ENCODE peak calls at places on chromosomes 7 and 10, in six cellular contexts. One of them, this sample, is unnamed. For H3K36me3 and H3K4me1, the result is how much of the 10 kb centered on the place peaks cover.

GRCh38 chr7:137772748-137773147 is 74.0 kb downstream of the DGKI start:
- DNase-seq in Peyer's patch: no peak
- DNase-seq in heart left ventricle: no peak
- DNase-seq in ovary: no peak
- DNase-seq in thyroid gland: no peak
- DNase-seq in H1: no peak
- DNase-seq in this sample: no peak

GRCh38 chr10:102154466-102155116 is 2.4 kb downstream of the NOLC1 start:
- DNase-seq in thyroid gland: no peak
- DNase-seq in H1: no peak
- DNase-seq in heart left ventricle: no peak
- DNase-seq in ovary: no peak
- DNase-seq in Peyer's patch: no peak
- DNase-seq in this sample: no peak

GRCh38 chr10:17993361-17993760 is 41.6 kb downstream of the SLC39A12 start:
- DNase-seq in heart left ventricle: no peak
- DNase-seq in Peyer's patch: no peak
- DNase-seq in thyroid gland: no peak
- DNase-seq in ovary: no peak
- DNase-seq in H1: no peak
- DNase-seq in this sample: no peak

GRCh38 chr10:85610381-85611092 is 756.1 kb downstream of the GRID1 start:
- DNase-seq in H1: peak
- DNase-seq in Peyer's patch: no peak
- DNase-seq in ovary: no peak
- DNase-seq in heart left ventricle: no peak
- DNase-seq in thyroid gland: no peak
- DNase-seq in this sample: no peak

GRCh38 chr10:28594401-28594800 is 61.5 kb downstream of the WAC start:
- DNase-seq in heart left ventricle: no peak
- DNase-seq in H1: no peak
- DNase-seq in Peyer's patch: no peak
- DNase-seq in ovary: no peak
- DNase-seq in thyroid gland: no peak
- DNase-seq in this sample: no peak

GRCh38 chr10:91907914-91908357 is 1.4 kb downstream of the FGFBP3 start:
- DNase-seq in H1: no peak
- DNase-seq in Peyer's patch: no peak
- DNase-seq in ovary: peak
- DNase-seq in heart left ventricle: no peak
- DNase-seq in thyroid gland: no peak
- DNase-seq in this sample: peak

GRCh38 chr10:44968101-44968886 is 8.7 kb downstream of the RASSF4 start:
- DNase-seq in H1: no peak
- DNase-seq in thyroid gland: no peak
- DNase-seq in ovary: no peak
- DNase-seq in Peyer's patch: no peak
- DNase-seq in heart left ventricle: peak
- DNase-seq in this sample: peak

GRCh38 chr7:138089080-138089901 is 13.0 kb downstream of the AKR1D1 start:
- DNase-seq in H1: no peak
- DNase-seq in ovary: no peak
- DNase-seq in Peyer's patch: no peak
- DNase-seq in heart left ventricle: no peak
- DNase-seq in thyroid gland: no peak
- DNase-seq in this sample: no peak

GRCh38 chr10:3805227-3805790 is 20.3 kb upstream of the KLF6 start:
- DNase-seq in ovary: no peak
- DNase-seq in heart left ventricle: no peak
- DNase-seq in Peyer's patch: no peak
- DNase-seq in H1: no peak
- DNase-seq in thyroid gland: no peak
- DNase-seq in this sample: no peak

GRCh38 chr10:13219685-13220670 is 14.2 kb downstream of the UCMA start:
- DNase-seq in ovary: no peak
- DNase-seq in H1: peak
- DNase-seq in Peyer's patch: peak
- DNase-seq in heart left ventricle: no peak
- DNase-seq in thyroid gland: peak
- DNase-seq in this sample: peak

GRCh38 chr10:43958964-43959363 is 310.3 kb upstream of the ZNF32 start:
- DNase-seq in Peyer's patch: no peak
- DNase-seq in thyroid gland: no peak
- DNase-seq in heart left ventricle: no peak
- DNase-seq in ovary: no peak
- DNase-seq in H1: no peak
- DNase-seq in this sample: no peak

GRCh38 chr10:42690449-42691360 is 52.3 kb upstream of the ZNF33B start:
- DNase-seq in Peyer's patch: no peak
- DNase-seq in heart left ventricle: no peak
- DNase-seq in H1: no peak
- DNase-seq in thyroid gland: no peak
- DNase-seq in ovary: no peak
- DNase-seq in this sample: peak

GRCh38 chr10:101830322-101831168 is 12.3 kb upstream of the OGA start:
- DNase-seq in H1: peak
- DNase-seq in Peyer's patch: peak
- DNase-seq in heart left ventricle: peak
- DNase-seq in ovary: peak
- DNase-seq in thyroid gland: peak
- DNase-seq in this sample: peak

GRCh38 chr10:49748006-49748405 is 14.1 kb downstream of the OGDHL start:
- DNase-seq in heart left ventricle: peak
- DNase-seq in Peyer's patch: no peak
- DNase-seq in H1: no peak
- DNase-seq in ovary: no peak
- DNase-seq in thyroid gland: no peak
- DNase-seq in this sample: no peak

GRCh38 chr10:93481931-93482834 is at the start of gene MYOF:
- DNase-seq in Peyer's patch: peak
- DNase-seq in H1: peak
- DNase-seq in thyroid gland: peak
- DNase-seq in heart left ventricle: peak
- DNase-seq in ovary: peak
- DNase-seq in this sample: peak

GRCh38 chr10:32279795-32280194 is 67.2 kb downstream of the EPC1 start:
- DNase-seq in ovary: no peak
- DNase-seq in Peyer's patch: no peak
- DNase-seq in heart left ventricle: no peak
- DNase-seq in H1: no peak
- DNase-seq in thyroid gland: no peak
- DNase-seq in this sample: no peak

GRCh38 chr7:26658080-26658697 is 206.2 kb downstream of the SKAP2 start:
- DNase-seq in H1: no peak
- DNase-seq in ovary: no peak
- DNase-seq in heart left ventricle: no peak
- DNase-seq in Peyer's patch: no peak
- DNase-seq in thyroid gland: no peak
- DNase-seq in this sample: no peak

GRCh38 chr10:34759837-34760215 is 55.3 kb downstream of the PARD3 start:
- DNase-seq in Peyer's patch: no peak
- DNase-seq in ovary: no peak
- DNase-seq in thyroid gland: no peak
- DNase-seq in H1: no peak
- DNase-seq in heart left ventricle: no peak
- DNase-seq in this sample: no peak

GRCh38 chr7:156529982-156530381 is 110.6 kb upstream of the RNF32 start:
- DNase-seq in Peyer's patch: no peak
- DNase-seq in H1: peak
- DNase-seq in thyroid gland: no peak
- DNase-seq in heart left ventricle: no peak
- DNase-seq in ovary: no peak
- DNase-seq in this sample: no peak

GRCh38 chr10:71333154-71333887 is 14.3 kb downstream of the SLC29A3 start:
- DNase-seq in H1: no peak
- DNase-seq in heart left ventricle: peak
- DNase-seq in Peyer's patch: no peak
- DNase-seq in ovary: no peak
- DNase-seq in thyroid gland: no peak
- DNase-seq in this sample: no peak

GRCh38 chr10:108561649-108562048 is 1361.7 kb downstream of the XPNPEP1 start:
- DNase-seq in H1: no peak
- DNase-seq in ovary: no peak
- DNase-seq in Peyer's patch: no peak
- DNase-seq in heart left ventricle: no peak
- DNase-seq in thyroid gland: no peak
- DNase-seq in this sample: no peak

GRCh38 chr10:79347894-79348639 is 798 bp downstream of the PPIF start:
- DNase-seq in Peyer's patch: peak
- DNase-seq in thyroid gland: peak
- DNase-seq in H1: peak
- DNase-seq in ovary: peak
- DNase-seq in heart left ventricle: peak
- DNase-seq in this sample: peak
- TF ChIP-seq POLR2A in Peyer's patch: no peak
- TF ChIP-seq POLR2A in thyroid gland: no peak
- TF ChIP-seq POLR2A in H1: no peak
- TF ChIP-seq POLR2A in ovary: peak
- TF ChIP-seq POLR2A in heart left ventricle: no peak
- TF ChIP-seq POLR2A in this sample: no peak

GRCh38 chr7:142873281-142873784 is 12.2 kb downstream of the TRPV6 start:
- DNase-seq in heart left ventricle: no peak
- DNase-seq in thyroid gland: peak
- DNase-seq in Peyer's patch: no peak
- DNase-seq in ovary: no peak
- DNase-seq in H1: peak
- DNase-seq in this sample: peak
- H3K36me3 ChIP-seq in heart left ventricle: under half
- H3K36me3 ChIP-seq in thyroid gland: under half
- H3K36me3 ChIP-seq in Peyer's patch: under half
- H3K36me3 ChIP-seq in ovary: under half
- H3K36me3 ChIP-seq in H1: under half
- H3K36me3 ChIP-seq in this sample: under half

GRCh38 chr10:132846631-132847415 is 60.9 kb upstream of the NKX6-2 start:
- DNase-seq in heart left ventricle: no peak
- DNase-seq in Peyer's patch: no peak
- DNase-seq in H1: no peak
- DNase-seq in ovary: no peak
- DNase-seq in thyroid gland: no peak
- DNase-seq in this sample: no peak
- H3K4me1 ChIP-seq in heart left ventricle: under half
- H3K4me1 ChIP-seq in Peyer's patch: under half
- H3K4me1 ChIP-seq in H1: under half
- H3K4me1 ChIP-seq in ovary: under half
- H3K4me1 ChIP-seq in thyroid gland: under half
- H3K4me1 ChIP-seq in this sample: under half

GRCh38 chr10:122219340-122219739 is 51.8 kb upstream of the BTBD16 start:
- DNase-seq in thyroid gland: no peak
- DNase-seq in ovary: no peak
- DNase-seq in heart left ventricle: no peak
- DNase-seq in H1: no peak
- DNase-seq in Peyer's patch: no peak
- DNase-seq in this sample: no peak

GRCh38 chr10:122222638-122223037 is 48.5 kb upstream of the BTBD16 start:
- DNase-seq in H1: no peak
- DNase-seq in Peyer's patch: no peak
- DNase-seq in ovary: no peak
- DNase-seq in heart left ventricle: no peak
- DNase-seq in thyroid gland: no peak
- DNase-seq in this sample: no peak

GRCh38 chr10:122224159-122224558 is 46.9 kb upstream of the BTBD16 start:
- DNase-seq in Peyer's patch: no peak
- DNase-seq in ovary: no peak
- DNase-seq in H1: no peak
- DNase-seq in thyroid gland: no peak
- DNase-seq in heart left ventricle: no peak
- DNase-seq in this sample: no peak

GRCh38 chr10:122221958-122222357 is 49.1 kb upstream of the BTBD16 start:
- DNase-seq in heart left ventricle: no peak
- DNase-seq in thyroid gland: no peak
- DNase-seq in H1: no peak
- DNase-seq in Peyer's patch: no peak
- DNase-seq in ovary: no peak
- DNase-seq in this sample: no peak

DNA sequence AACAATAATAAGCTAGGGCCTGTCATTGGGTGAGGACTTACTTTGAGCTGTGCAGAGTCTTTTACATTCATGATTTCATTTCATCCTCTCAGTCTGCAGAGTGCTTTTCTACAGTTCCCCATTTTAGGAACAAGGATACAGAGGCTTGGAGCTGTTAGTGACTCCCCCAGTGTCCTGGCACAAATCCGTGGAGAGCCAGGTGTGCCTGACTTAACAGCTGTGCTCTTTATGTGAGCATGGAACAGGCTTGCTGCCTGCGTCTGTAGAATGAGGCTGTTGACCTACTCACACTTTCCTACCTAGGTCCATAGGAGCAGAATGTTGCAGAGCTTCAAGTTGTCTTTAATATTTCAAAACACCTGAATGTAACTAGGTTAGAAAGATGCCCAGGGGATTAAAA is 50.4 kb upstream of the BTBD16 start:
- DNase-seq in heart left ventricle: no peak
- DNase-seq in Peyer's patch: no peak
- DNase-seq in thyroid gland: no peak
- DNase-seq in ovary: no peak
- DNase-seq in H1: no peak
- DNase-seq in this sample: no peak
- TF ChIP-seq POLR2A in heart left ventricle: no peak
- TF ChIP-seq POLR2A in Peyer's patch: no peak
- TF ChIP-seq POLR2A in thyroid gland: no peak
- TF ChIP-seq POLR2A in ovary: no peak
- TF ChIP-seq POLR2A in H1: no peak
- TF ChIP-seq POLR2A in this sample: no peak

This sample was measured in body of pancreas.